ENCODE peak calls at places on chromosome 4, in seven cellular contexts. One of them, this sample, is unnamed.

GRCh38 chr4:187393546-187394344 is 601.8 kb upstream of the ZFP42 start:
- DNase-seq in choroid plexus epithelial cell: peak
- DNase-seq in stimulated activated CD4-positive, alpha-beta T cell treated with anti-CD3 and anti-CD28 coated beads, Interleukin-2, amount 100 ng/mL, for 24 hours: no peak
- DNase-seq in activated T-cell treated with anti-CD3 and anti-CD28 coated beads, Interleukin-2, amount 50 U/mL, for 1 hour: no peak
- DNase-seq in NCI-H2029: no peak
- DNase-seq in posterior vena cava: no peak
- DNase-seq in coronary artery: no peak
- DNase-seq in this sample: peak

GRCh38 chr4:128244379-128244778 is 43.2 kb downstream of the PGRMC2 start:
- DNase-seq in choroid plexus epithelial cell: peak
- DNase-seq in stimulated activated CD4-positive, alpha-beta T cell treated with anti-CD3 and anti-CD28 coated beads, Interleukin-2, amount 100 ng/mL, for 24 hours: no peak
- DNase-seq in activated T-cell treated with anti-CD3 and anti-CD28 coated beads, Interleukin-2, amount 50 U/mL, for 1 hour: no peak
- DNase-seq in NCI-H2029: no peak
- DNase-seq in posterior vena cava: no peak
- DNase-seq in coronary artery: no peak
- DNase-seq in this sample: no peak

GRCh38 chr4:18248611-18249010 is 227.1 kb upstream of the LCORL start:
- DNase-seq in choroid plexus epithelial cell: no peak
- DNase-seq in stimulated activated CD4-positive, alpha-beta T cell treated with anti-CD3 and anti-CD28 coated beads, Interleukin-2, amount 100 ng/mL, for 24 hours: no peak
- DNase-seq in activated T-cell treated with anti-CD3 and anti-CD28 coated beads, Interleukin-2, amount 50 U/mL, for 1 hour: no peak
- DNase-seq in NCI-H2029: no peak
- DNase-seq in posterior vena cava: no peak
- DNase-seq in coronary artery: no peak
- DNase-seq in this sample: no peak

GRCh38 chr4:27176400-27176799 is 315.8 kb downstream of the STIM2 start:
- DNase-seq in choroid plexus epithelial cell: peak
- DNase-seq in stimulated activated CD4-positive, alpha-beta T cell treated with anti-CD3 and anti-CD28 coated beads, Interleukin-2, amount 100 ng/mL, for 24 hours: no peak
- DNase-seq in activated T-cell treated with anti-CD3 and anti-CD28 coated beads, Interleukin-2, amount 50 U/mL, for 1 hour: no peak
- DNase-seq in NCI-H2029: peak
- DNase-seq in posterior vena cava: no peak
- DNase-seq in coronary artery: no peak
- DNase-seq in this sample: no peak

GRCh38 chr4:46386570-46386969 is 3.4 kb downstream of the GABRA2 start:
- DNase-seq in choroid plexus epithelial cell: peak
- DNase-seq in stimulated activated CD4-positive, alpha-beta T cell treated with anti-CD3 and anti-CD28 coated beads, Interleukin-2, amount 100 ng/mL, for 24 hours: no peak
- DNase-seq in activated T-cell treated with anti-CD3 and anti-CD28 coated beads, Interleukin-2, amount 50 U/mL, for 1 hour: no peak
- DNase-seq in NCI-H2029: no peak
- DNase-seq in posterior vena cava: no peak
- DNase-seq in coronary artery: no peak
- DNase-seq in this sample: no peak

GRCh38 chr4:6309755-6310154 is 40.1 kb downstream of the WFS1 start:
- DNase-seq in choroid plexus epithelial cell: no peak
- DNase-seq in stimulated activated CD4-positive, alpha-beta T cell treated with anti-CD3 and anti-CD28 coated beads, Interleukin-2, amount 100 ng/mL, for 24 hours: no peak
- DNase-seq in activated T-cell treated with anti-CD3 and anti-CD28 coated beads, Interleukin-2, amount 50 U/mL, for 1 hour: no peak
- DNase-seq in NCI-H2029: no peak
- DNase-seq in posterior vena cava: no peak
- DNase-seq in coronary artery: no peak
- DNase-seq in this sample: no peak

GRCh38 chr4:139817657-139818452 is 152.2 kb downstream of the MGST2 start:
- DNase-seq in choroid plexus epithelial cell: no peak
- DNase-seq in stimulated activated CD4-positive, alpha-beta T cell treated with anti-CD3 and anti-CD28 coated beads, Interleukin-2, amount 100 ng/mL, for 24 hours: no peak
- DNase-seq in activated T-cell treated with anti-CD3 and anti-CD28 coated beads, Interleukin-2, amount 50 U/mL, for 1 hour: no peak
- DNase-seq in NCI-H2029: peak
- DNase-seq in posterior vena cava: no peak
- DNase-seq in coronary artery: no peak
- DNase-seq in this sample: no peak

GRCh38 chr4:82482387-82482786 is 52.0 kb downstream of the ENOPH1 start:
- DNase-seq in choroid plexus epithelial cell: no peak
- DNase-seq in stimulated activated CD4-positive, alpha-beta T cell treated with anti-CD3 and anti-CD28 coated beads, Interleukin-2, amount 100 ng/mL, for 24 hours: no peak
- DNase-seq in activated T-cell treated with anti-CD3 and anti-CD28 coated beads, Interleukin-2, amount 50 U/mL, for 1 hour: no peak
- DNase-seq in NCI-H2029: no peak
- DNase-seq in posterior vena cava: no peak
- DNase-seq in coronary artery: no peak
- DNase-seq in this sample: no peak

GRCh38 chr4:152843476-152844107 is 63.8 kb downstream of the ARFIP1 start:
- DNase-seq in choroid plexus epithelial cell: no peak
- DNase-seq in stimulated activated CD4-positive, alpha-beta T cell treated with anti-CD3 and anti-CD28 coated beads, Interleukin-2, amount 100 ng/mL, for 24 hours: no peak
- DNase-seq in activated T-cell treated with anti-CD3 and anti-CD28 coated beads, Interleukin-2, amount 50 U/mL, for 1 hour: no peak
- DNase-seq in NCI-H2029: no peak
- DNase-seq in posterior vena cava: no peak
- DNase-seq in coronary artery: no peak
- DNase-seq in this sample: no peak

GRCh38 chr4:55272576-55272975 is 73.5 kb upstream of the SRD5A3 start:
- DNase-seq in choroid plexus epithelial cell: peak
- DNase-seq in stimulated activated CD4-positive, alpha-beta T cell treated with anti-CD3 and anti-CD28 coated beads, Interleukin-2, amount 100 ng/mL, for 24 hours: no peak
- DNase-seq in activated T-cell treated with anti-CD3 and anti-CD28 coated beads, Interleukin-2, amount 50 U/mL, for 1 hour: no peak
- DNase-seq in NCI-H2029: no peak
- DNase-seq in posterior vena cava: no peak
- DNase-seq in coronary artery: no peak
- DNase-seq in this sample: no peak

GRCh38 chr4:8916251-8916913 is 44.7 kb upstream of the HMX1 start:
- DNase-seq in choroid plexus epithelial cell: no peak
- DNase-seq in stimulated activated CD4-positive, alpha-beta T cell treated with anti-CD3 and anti-CD28 coated beads, Interleukin-2, amount 100 ng/mL, for 24 hours: no peak
- DNase-seq in activated T-cell treated with anti-CD3 and anti-CD28 coated beads, Interleukin-2, amount 50 U/mL, for 1 hour: peak
- DNase-seq in NCI-H2029: no peak
- DNase-seq in posterior vena cava: no peak
- DNase-seq in coronary artery: peak
- DNase-seq in this sample: no peak

GRCh38 chr4:126028871-126029270 is 714.1 kb downstream of the FAT4 start:
- DNase-seq in choroid plexus epithelial cell: peak
- DNase-seq in stimulated activated CD4-positive, alpha-beta T cell treated with anti-CD3 and anti-CD28 coated beads, Interleukin-2, amount 100 ng/mL, for 24 hours: no peak
- DNase-seq in activated T-cell treated with anti-CD3 and anti-CD28 coated beads, Interleukin-2, amount 50 U/mL, for 1 hour: no peak
- DNase-seq in NCI-H2029: no peak
- DNase-seq in posterior vena cava: no peak
- DNase-seq in coronary artery: no peak
- DNase-seq in this sample: no peak

GRCh38 chr4:183863155-183863825 is 41.8 kb upstream of the STOX2 start:
- DNase-seq in choroid plexus epithelial cell: no peak
- DNase-seq in stimulated activated CD4-positive, alpha-beta T cell treated with anti-CD3 and anti-CD28 coated beads, Interleukin-2, amount 100 ng/mL, for 24 hours: no peak
- DNase-seq in activated T-cell treated with anti-CD3 and anti-CD28 coated beads, Interleukin-2, amount 50 U/mL, for 1 hour: no peak
- DNase-seq in NCI-H2029: no peak
- DNase-seq in posterior vena cava: no peak
- DNase-seq in coronary artery: no peak
- DNase-seq in this sample: no peak

GRCh38 chr4:16067515-16067914 is 16.3 kb downstream of the PROM1 start:
- DNase-seq in choroid plexus epithelial cell: no peak
- DNase-seq in stimulated activated CD4-positive, alpha-beta T cell treated with anti-CD3 and anti-CD28 coated beads, Interleukin-2, amount 100 ng/mL, for 24 hours: no peak
- DNase-seq in activated T-cell treated with anti-CD3 and anti-CD28 coated beads, Interleukin-2, amount 50 U/mL, for 1 hour: no peak
- DNase-seq in NCI-H2029: peak
- DNase-seq in posterior vena cava: no peak
- DNase-seq in coronary artery: no peak
- DNase-seq in this sample: no peak

GRCh38 chr4:89549907-89550306 is 242.3 kb upstream of the GPRIN3 start:
- DNase-seq in choroid plexus epithelial cell: peak
- DNase-seq in stimulated activated CD4-positive, alpha-beta T cell treated with anti-CD3 and anti-CD28 coated beads, Interleukin-2, amount 100 ng/mL, for 24 hours: no peak
- DNase-seq in activated T-cell treated with anti-CD3 and anti-CD28 coated beads, Interleukin-2, amount 50 U/mL, for 1 hour: no peak
- DNase-seq in NCI-H2029: no peak
- DNase-seq in posterior vena cava: no peak
- DNase-seq in coronary artery: no peak
- DNase-seq in this sample: no peak

GRCh38 chr4:108988514-108989195 is 225.8 kb upstream of the ETNPPL start:
- DNase-seq in choroid plexus epithelial cell: peak
- DNase-seq in stimulated activated CD4-positive, alpha-beta T cell treated with anti-CD3 and anti-CD28 coated beads, Interleukin-2, amount 100 ng/mL, for 24 hours: no peak
- DNase-seq in activated T-cell treated with anti-CD3 and anti-CD28 coated beads, Interleukin-2, amount 50 U/mL, for 1 hour: no peak
- DNase-seq in NCI-H2029: no peak
- DNase-seq in posterior vena cava: no peak
- DNase-seq in coronary artery: no peak
- DNase-seq in this sample: no peak